ENCODE peak calls at places on chromosomes 1 and 21, in eight cellular contexts. E is A549; S is heart left ventricle; H is substantia nigra; Y is hepatocyte; Z is aorta; P is RWPE2; W is CD4-positive, alpha-beta memory T cell. M is an unnamed sample.

GRCh38 chr1:163673076-163673475 is 351.3 kb downstream of the NUF2 start:
- DNase-seq in E (no peak), S (no peak), H (no peak), Y (no peak), Z (no peak), P (no peak), W (no peak), M (no peak)

GRCh38 chr1:169722784-169723183 is 11.1 kb downstream of the SELE start:
- DNase-seq in E (no peak), S (no peak), H (no peak), Y (no peak), Z (no peak), P (no peak), W (no peak), M (no peak)

GRCh38 chr1:208837242-208837641 is 593.1 kb upstream of the PLXNA2 start:
- DNase-seq in E (no peak), S (no peak), H (no peak), Y (no peak), Z (no peak), P (no peak), W (no peak), M (no peak)

GRCh38 chr1:194873328-194873923 is 1687.0 kb upstream of the B3GALT2 start:
- DNase-seq in E (peak), S (no peak), H (no peak), Y (no peak), Z (no peak), P (no peak), W (no peak), M (no peak)

GRCh38 chr1:182720465-182720864 is 36.1 kb upstream of the RGS8 start:
- DNase-seq in E (no peak), S (no peak), H (no peak), Y (no peak), Z (no peak), P (no peak), W (no peak), M (no peak)

GRCh38 chr1:22855668-22856606 is 116.7 kb downstream of the LACTBL1 start:
- DNase-seq in E (no peak), S (peak), H (no peak), Y (no peak), Z (no peak), P (no peak), W (no peak), M (no peak)

GRCh38 chr1:38296047-38296446 is 249.5 kb upstream of the POU3F1 start:
- DNase-seq in E (no peak), S (no peak), H (no peak), Y (no peak), Z (no peak), P (no peak), W (no peak), M (no peak)

GRCh38 chr1:203650012-203650836 is 23.6 kb downstream of the ATP2B4 start:
- DNase-seq in E (no peak), S (peak), H (no peak), Y (peak), Z (peak), P (peak), W (peak), M (no peak)

GRCh38 chr1:86648255-86648654 is 56.1 kb upstream of the SH3GLB1 start:
- DNase-seq in E (no peak), S (no peak), H (no peak), Y (no peak), Z (no peak), P (no peak), W (no peak), M (no peak)

GRCh38 chr21:46622226-46622625 is 13.2 kb upstream of the PRMT2 start:
- DNase-seq in E (no peak), S (peak), H (no peak), Y (peak), Z (peak), P (no peak), W (peak), M (no peak)

GRCh38 chr21:41678944-41679343 is 87.9 kb downstream of the RIPK4 start:
- DNase-seq in E (peak), S (peak), H (peak), Y (peak), Z (peak), P (peak), W (no peak), M (peak)

GRCh38 chr1:204348722-204349121 is 11.0 kb downstream of the PLEKHA6 start:
- DNase-seq in E (no peak), S (peak), H (no peak), Y (peak), Z (peak), P (no peak), W (no peak), M (no peak)

GRCh38 chr1:31181515-31182343 is 58.0 kb downstream of the NKAIN1 start:
- DNase-seq in E (peak), S (peak), H (no peak), Y (peak), Z (peak), P (no peak), W (no peak), M (peak)

GRCh38 chr1:41810446-41810845 is 108.3 kb downstream of the HIVEP3 start:
- DNase-seq in E (no peak), S (no peak), H (no peak), Y (peak), Z (no peak), P (no peak), W (peak), M (no peak)

GRCh38 chr1:100353988-100354387 is 1.7 kb downstream of the CDC14A start:
- DNase-seq in E (peak), S (no peak), H (no peak), Y (peak), Z (no peak), P (no peak), W (no peak), M (no peak)

GRCh38 chr1:229296541-229296941 is 25.6 kb downstream of the RAB4A start:
- DNase-seq in E (no peak), S (no peak), H (no peak), Y (peak), Z (no peak), P (no peak), W (no peak), M (no peak)

GRCh38 chr1:85573348-85573747 is 7.2 kb upstream of the CCN1 start:
- DNase-seq in E (no peak), S (no peak), H (no peak), Y (no peak), Z (no peak), P (no peak), W (no peak), M (no peak)

GRCh38 chr1:85570446-85571180 is 9.9 kb upstream of the CCN1 start:
- DNase-seq in E (no peak), S (no peak), H (no peak), Y (no peak), Z (no peak), P (no peak), W (no peak), M (no peak)

GRCh38 chr1:85571830-85572229 is 8.7 kb upstream of the CCN1 start:
- DNase-seq in E (no peak), S (no peak), H (no peak), Y (no peak), Z (no peak), P (peak), W (no peak), M (no peak)

GRCh38 chr1:85571181-85571540 is 9.4 kb upstream of the CCN1 start:
- DNase-seq in E (no peak), S (no peak), H (no peak), Y (no peak), Z (no peak), P (no peak), W (no peak), M (no peak)

DNA sequence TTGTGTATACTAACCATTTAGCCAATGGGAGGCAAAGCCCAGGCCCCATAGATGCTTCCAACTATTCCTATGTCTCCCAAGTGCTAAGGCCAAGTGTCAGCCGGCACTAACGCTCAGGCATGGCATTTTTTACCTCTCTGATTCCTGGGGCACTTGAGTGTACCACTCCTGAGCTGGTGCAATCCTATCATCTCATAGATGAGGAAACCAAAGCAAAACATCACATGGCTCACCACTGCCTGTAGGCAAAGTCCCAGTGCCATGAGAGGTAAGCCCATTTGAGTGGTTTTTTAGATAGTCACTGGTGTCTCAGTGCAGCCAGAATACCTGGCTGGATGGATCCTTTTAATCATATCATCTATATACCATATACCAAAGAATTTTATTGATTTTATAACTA is 8.0 kb upstream of the CCN1 start:
- DNase-seq in E (no peak), S (no peak), H (no peak), Y (no peak), Z (no peak), P (no peak), W (no peak), M (no peak)
- H3K27ac ChIP-seq in E (no peak), S (no peak), H (no peak), Y (no peak), Z (peak), P (peak), W (no peak), M (no peak)

GRCh38 chr1:164707868-164708331 is 148.9 kb downstream of the PBX1 start:
- DNase-seq in E (peak), S (no peak), H (no peak), Y (peak), Z (no peak), P (no peak), W (no peak), M (no peak)

GRCh38 chr1:164709541-164710287 is 150.7 kb downstream of the PBX1 start:
- DNase-seq in E (no peak), S (no peak), H (no peak), Y (no peak), Z (no peak), P (no peak), W (no peak), M (no peak)

GRCh38 chr1:164706596-164706995 is 147.6 kb downstream of the PBX1 start:
- DNase-seq in E (no peak), S (no peak), H (no peak), Y (no peak), Z (no peak), P (no peak), W (no peak), M (no peak)

GRCh38 chr1:164708596-164708995 is 149.6 kb downstream of the PBX1 start:
- DNase-seq in E (no peak), S (no peak), H (no peak), Y (no peak), Z (no peak), P (no peak), W (no peak), M (no peak)

DNA sequence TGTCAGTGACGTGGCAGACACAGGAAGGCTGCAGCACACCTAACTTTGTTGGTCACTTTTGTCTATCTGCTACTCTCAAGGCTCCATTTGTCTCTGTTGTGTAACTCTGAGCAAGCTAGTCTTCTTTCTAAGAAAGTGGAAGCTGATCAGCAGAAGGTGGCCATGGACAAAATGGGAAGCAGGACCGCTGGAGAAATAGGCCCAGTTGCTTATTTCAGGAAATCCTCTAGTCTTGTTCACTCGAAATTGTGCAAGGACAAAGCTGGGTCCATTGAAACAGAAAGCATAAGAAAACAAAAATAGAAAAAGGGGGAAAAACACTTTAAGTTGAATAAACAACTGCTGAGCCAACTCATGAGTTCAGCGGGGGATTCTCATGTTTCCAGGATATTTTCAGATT is 150.1 kb downstream of the PBX1 start:
- DNase-seq in E (no peak), S (no peak), H (no peak), Y (no peak), Z (no peak), P (no peak), W (no peak), M (no peak)
- H3K27ac ChIP-seq in E (peak), S (no peak), H (no peak), Y (no peak), Z (no peak), P (no peak), W (no peak), M (no peak)

GRCh38 chr1:206107168-206107544 is 10.0 kb downstream of the AVPR1B start:
- DNase-seq in E (no peak), S (no peak), H (no peak), Y (no peak), Z (no peak), P (no peak), W (no peak), M (no peak)

GRCh38 chr1:206106328-206107167 is 10.6 kb downstream of the AVPR1B start:
- DNase-seq in E (peak), S (peak), H (peak), Y (peak), Z (peak), P (no peak), W (peak), M (peak)

GRCh38 chr1:206103979-206104378 is 13.2 kb downstream of the AVPR1B start:
- DNase-seq in E (no peak), S (no peak), H (no peak), Y (no peak), Z (no peak), P (no peak), W (no peak), M (no peak)

GRCh38 chr1:206108635-206109034 is 8.6 kb downstream of the AVPR1B start:
- DNase-seq in E (no peak), S (no peak), H (no peak), Y (no peak), Z (no peak), P (no peak), W (no peak), M (no peak)

DNA sequence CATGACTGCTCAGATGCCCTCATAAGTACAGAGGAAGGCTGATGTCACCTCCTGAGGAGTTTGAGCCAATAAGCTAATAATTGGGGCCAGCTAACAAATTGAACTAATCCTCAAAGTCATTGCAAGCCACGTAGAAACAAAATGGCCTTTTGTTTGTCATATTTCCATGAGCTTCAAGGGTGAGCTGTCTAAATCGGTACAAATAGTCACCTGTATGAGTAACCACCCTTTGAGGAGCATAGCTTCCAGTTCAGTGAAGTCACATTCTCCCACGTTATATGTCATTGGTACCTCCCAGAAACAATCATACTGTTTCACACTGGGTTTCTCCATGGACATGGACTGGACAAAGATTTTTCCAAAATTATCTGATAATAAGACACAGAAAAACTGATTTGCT is 11.6 kb downstream of the AVPR1B start:
- DNase-seq in E (no peak), S (no peak), H (no peak), Y (no peak), Z (no peak), P (no peak), W (no peak), M (no peak)
- H3K27ac ChIP-seq in E (no peak), S (no peak), H (no peak), Y (no peak), Z (no peak), P (no peak), W (no peak), M (no peak)

GRCh38 chr1:24177161-24177560 is 9.9 kb downstream of the IFNLR1 start:
- DNase-seq in E (no peak), S (no peak), H (no peak), Y (no peak), Z (no peak), P (no peak), W (no peak), M (no peak)
- H3K27ac ChIP-seq in E (no peak), S (no peak), H (no peak), Y (no peak), Z (no peak), P (no peak), W (no peak), M (no peak)

GRCh38 chr1:226734611-226735153 is 4.4 kb downstream of the ITPKB start:
- DNase-seq in E (no peak), S (no peak), H (no peak), Y (no peak), Z (no peak), P (no peak), W (no peak), M (no peak)

GRCh38 chr1:226736908-226737818 is 1.9 kb downstream of the ITPKB start:
- DNase-seq in E (no peak), S (peak), H (peak), Y (peak), Z (peak), P (no peak), W (peak), M (peak)

GRCh38 chr1:226737819-226738420 is 1.2 kb downstream of the ITPKB start:
- DNase-seq in E (no peak), S (peak), H (no peak), Y (peak), Z (peak), P (no peak), W (peak), M (no peak)

GRCh38 chr1:226735576-226735975 is 3.5 kb downstream of the ITPKB start:
- DNase-seq in E (no peak), S (no peak), H (no peak), Y (no peak), Z (no peak), P (no peak), W (no peak), M (no peak)

DNA sequence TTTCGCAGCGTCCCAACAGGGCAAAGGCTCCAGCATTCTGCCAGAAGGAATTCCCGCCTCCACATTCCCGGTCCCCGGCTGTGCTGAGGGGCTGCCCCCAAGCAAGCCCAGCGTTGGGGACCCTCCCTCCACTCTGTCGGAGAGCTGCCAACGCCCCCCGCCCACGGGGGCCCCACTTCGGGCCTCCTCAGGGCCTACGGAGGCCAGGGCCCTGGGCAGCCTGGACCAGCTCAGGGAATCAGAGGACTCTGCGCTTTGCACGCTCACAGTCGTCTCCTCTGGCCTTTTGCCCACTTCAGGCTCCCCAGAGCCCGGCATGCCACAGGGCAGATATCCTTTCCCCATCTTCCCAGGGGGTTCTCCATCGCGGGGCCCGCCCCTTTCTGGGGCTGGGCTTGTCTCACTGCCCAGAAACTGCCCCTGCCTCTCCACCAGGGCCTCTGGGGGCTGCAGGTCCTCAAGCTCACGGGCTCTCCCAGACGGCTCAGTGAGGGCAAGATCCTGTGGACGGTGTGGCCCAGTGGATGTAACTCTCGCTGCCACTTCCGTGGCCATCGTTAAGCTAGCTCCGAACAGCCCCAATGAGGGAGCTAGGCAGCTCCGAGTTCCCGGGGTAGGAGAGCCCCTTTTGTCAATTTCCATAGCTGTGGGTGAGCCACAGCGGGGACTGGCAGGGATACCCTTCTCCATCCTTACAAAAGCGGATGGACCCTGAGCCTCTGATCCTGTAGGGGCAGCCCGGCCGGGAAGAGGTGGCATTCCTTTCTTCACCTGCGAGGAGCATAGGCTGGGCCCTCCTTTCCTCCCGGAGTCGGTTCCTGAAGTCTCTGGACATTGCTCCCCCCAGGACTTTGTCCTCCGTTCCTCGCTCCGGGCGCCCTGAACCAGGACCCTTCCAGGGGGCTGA is 2.8 kb downstream of the ITPKB start:
- DNase-seq in E (no peak), S (peak), H (no peak), Y (no peak), Z (peak), P (no peak), W (peak), M (no peak)
- H3K27ac ChIP-seq in E (no peak), S (peak), H (peak), Y (no peak), Z (no peak), P (no peak), W (peak), M (peak)

GRCh38 chr1:26797627-26798026 is 9.9 kb downstream of the PIGV start:
- DNase-seq in E (no peak), S (no peak), H (no peak), Y (no peak), Z (no peak), P (no peak), W (no peak), M (no peak)
- H3K27ac ChIP-seq in E (no peak), S (peak), H (no peak), Y (no peak), Z (no peak), P (no peak), W (no peak), M (no peak)

DNA sequence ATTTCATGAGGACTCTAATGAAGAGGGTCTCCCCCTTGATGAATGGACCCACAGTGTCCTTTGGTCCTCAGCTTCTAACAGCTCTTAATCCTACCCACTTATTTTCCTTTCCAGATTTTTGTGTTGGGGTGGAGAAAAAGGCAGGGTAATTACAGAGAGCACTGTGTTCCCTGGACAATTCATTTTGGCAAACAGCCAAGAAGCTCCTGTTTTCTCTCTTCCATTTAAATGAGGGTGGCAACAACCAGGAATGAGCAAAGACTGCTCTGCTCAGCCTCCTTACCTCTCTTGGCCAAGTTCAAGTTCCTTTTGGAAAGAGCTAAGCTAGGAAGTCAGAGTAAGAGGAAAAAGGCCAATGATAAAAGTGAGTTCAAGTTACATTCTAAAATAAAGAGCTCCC is 11.9 kb downstream of the XKR8 start:
- DNase-seq in E (no peak), S (no peak), H (no peak), Y (no peak), Z (no peak), P (no peak), W (no peak), M (no peak)
- H3K27ac ChIP-seq in E (no peak), S (peak), H (peak), Y (no peak), Z (no peak), P (no peak), W (no peak), M (peak)